ENCODE peak calls at places on chromosome 13, in eight cellular contexts. One of them, this sample, is unnamed.

GRCh38 chr13:35630551-35631275 is 154.2 kb upstream of the MAB21L1 start:
- DNase-seq in NCI-H774: no peak
- DNase-seq in stimulated activated CD4-positive, alpha-beta T cell treated with anti-CD3 and anti-CD28 coated beads, Interleukin-12 subunit alpha, Interleukin-12 subunit beta, amount 100 ng/mL, for 24 hours: no peak
- DNase-seq in EH: peak
- DNase-seq in NCI-H146: peak
- DNase-seq in left cardiac atrium: no peak
- DNase-seq in endothelial cell: peak
- DNase-seq in activated naive CD4-positive, alpha-beta T cell treated with anti-CD3 and anti-CD28 coated beads, Interleukin-2, amount 10 ng/mL, durations not matched to agents 7 days and 5 days: no peak
- DNase-seq in this sample: peak

GRCh38 chr13:31587696-31588266 is 151.5 kb upstream of the RXFP2 start:
- DNase-seq in NCI-H774: no peak
- DNase-seq in stimulated activated CD4-positive, alpha-beta T cell treated with anti-CD3 and anti-CD28 coated beads, Interleukin-12 subunit alpha, Interleukin-12 subunit beta, amount 100 ng/mL, for 24 hours: no peak
- DNase-seq in EH: no peak
- DNase-seq in NCI-H146: no peak
- DNase-seq in left cardiac atrium: no peak
- DNase-seq in endothelial cell: no peak
- DNase-seq in activated naive CD4-positive, alpha-beta T cell treated with anti-CD3 and anti-CD28 coated beads, Interleukin-2, amount 10 ng/mL, durations not matched to agents 7 days and 5 days: no peak
- DNase-seq in this sample: no peak

GRCh38 chr13:49185264-49185663 is 34.9 kb upstream of the MLNR start:
- DNase-seq in NCI-H774: no peak
- DNase-seq in stimulated activated CD4-positive, alpha-beta T cell treated with anti-CD3 and anti-CD28 coated beads, Interleukin-12 subunit alpha, Interleukin-12 subunit beta, amount 100 ng/mL, for 24 hours: no peak
- DNase-seq in EH: no peak
- DNase-seq in NCI-H146: no peak
- DNase-seq in left cardiac atrium: no peak
- DNase-seq in endothelial cell: no peak
- DNase-seq in activated naive CD4-positive, alpha-beta T cell treated with anti-CD3 and anti-CD28 coated beads, Interleukin-2, amount 10 ng/mL, durations not matched to agents 7 days and 5 days: no peak
- DNase-seq in this sample: no peak

GRCh38 chr13:98761126-98761978 is 8.9 kb upstream of the SLC15A1 start:
- DNase-seq in NCI-H774: no peak
- DNase-seq in stimulated activated CD4-positive, alpha-beta T cell treated with anti-CD3 and anti-CD28 coated beads, Interleukin-12 subunit alpha, Interleukin-12 subunit beta, amount 100 ng/mL, for 24 hours: no peak
- DNase-seq in EH: peak
- DNase-seq in NCI-H146: no peak
- DNase-seq in left cardiac atrium: no peak
- DNase-seq in endothelial cell: no peak
- DNase-seq in activated naive CD4-positive, alpha-beta T cell treated with anti-CD3 and anti-CD28 coated beads, Interleukin-2, amount 10 ng/mL, durations not matched to agents 7 days and 5 days: no peak
- DNase-seq in this sample: peak

GRCh38 chr13:24339937-24340607 is 30.7 kb downstream of the C1QTNF9 start:
- DNase-seq in NCI-H774: no peak
- DNase-seq in stimulated activated CD4-positive, alpha-beta T cell treated with anti-CD3 and anti-CD28 coated beads, Interleukin-12 subunit alpha, Interleukin-12 subunit beta, amount 100 ng/mL, for 24 hours: no peak
- DNase-seq in EH: no peak
- DNase-seq in NCI-H146: no peak
- DNase-seq in left cardiac atrium: no peak
- DNase-seq in endothelial cell: no peak
- DNase-seq in activated naive CD4-positive, alpha-beta T cell treated with anti-CD3 and anti-CD28 coated beads, Interleukin-2, amount 10 ng/mL, durations not matched to agents 7 days and 5 days: no peak
- DNase-seq in this sample: no peak

GRCh38 chr13:60974296-60974695 is 441.4 kb downstream of the PCDH20 start:
- DNase-seq in NCI-H774: no peak
- DNase-seq in stimulated activated CD4-positive, alpha-beta T cell treated with anti-CD3 and anti-CD28 coated beads, Interleukin-12 subunit alpha, Interleukin-12 subunit beta, amount 100 ng/mL, for 24 hours: no peak
- DNase-seq in EH: no peak
- DNase-seq in NCI-H146: no peak
- DNase-seq in left cardiac atrium: no peak
- DNase-seq in endothelial cell: no peak
- DNase-seq in activated naive CD4-positive, alpha-beta T cell treated with anti-CD3 and anti-CD28 coated beads, Interleukin-2, amount 10 ng/mL, durations not matched to agents 7 days and 5 days: no peak
- DNase-seq in this sample: no peak

GRCh38 chr13:104737713-104738112 is 1671.5 kb upstream of the SLC10A2 start:
- DNase-seq in NCI-H774: no peak
- DNase-seq in stimulated activated CD4-positive, alpha-beta T cell treated with anti-CD3 and anti-CD28 coated beads, Interleukin-12 subunit alpha, Interleukin-12 subunit beta, amount 100 ng/mL, for 24 hours: no peak
- DNase-seq in EH: no peak
- DNase-seq in NCI-H146: no peak
- DNase-seq in left cardiac atrium: no peak
- DNase-seq in endothelial cell: no peak
- DNase-seq in activated naive CD4-positive, alpha-beta T cell treated with anti-CD3 and anti-CD28 coated beads, Interleukin-2, amount 10 ng/mL, durations not matched to agents 7 days and 5 days: no peak
- DNase-seq in this sample: no peak

GRCh38 chr13:102240110-102240509 is 161.7 kb downstream of the FGF14 start:
- DNase-seq in NCI-H774: no peak
- DNase-seq in stimulated activated CD4-positive, alpha-beta T cell treated with anti-CD3 and anti-CD28 coated beads, Interleukin-12 subunit alpha, Interleukin-12 subunit beta, amount 100 ng/mL, for 24 hours: no peak
- DNase-seq in EH: no peak
- DNase-seq in NCI-H146: no peak
- DNase-seq in left cardiac atrium: no peak
- DNase-seq in endothelial cell: no peak
- DNase-seq in activated naive CD4-positive, alpha-beta T cell treated with anti-CD3 and anti-CD28 coated beads, Interleukin-2, amount 10 ng/mL, durations not matched to agents 7 days and 5 days: no peak
- DNase-seq in this sample: no peak

GRCh38 chr13:99275093-99275469 is 16.9 kb upstream of the GPR18 start:
- DNase-seq in NCI-H774: no peak
- DNase-seq in stimulated activated CD4-positive, alpha-beta T cell treated with anti-CD3 and anti-CD28 coated beads, Interleukin-12 subunit alpha, Interleukin-12 subunit beta, amount 100 ng/mL, for 24 hours: no peak
- DNase-seq in EH: peak
- DNase-seq in NCI-H146: no peak
- DNase-seq in left cardiac atrium: no peak
- DNase-seq in endothelial cell: no peak
- DNase-seq in activated naive CD4-positive, alpha-beta T cell treated with anti-CD3 and anti-CD28 coated beads, Interleukin-2, amount 10 ng/mL, durations not matched to agents 7 days and 5 days: peak
- DNase-seq in this sample: peak

GRCh38 chr13:34817246-34817645 is 124.8 kb upstream of the NBEA start:
- DNase-seq in NCI-H774: no peak
- DNase-seq in stimulated activated CD4-positive, alpha-beta T cell treated with anti-CD3 and anti-CD28 coated beads, Interleukin-12 subunit alpha, Interleukin-12 subunit beta, amount 100 ng/mL, for 24 hours: no peak
- DNase-seq in EH: peak
- DNase-seq in NCI-H146: no peak
- DNase-seq in left cardiac atrium: no peak
- DNase-seq in endothelial cell: no peak
- DNase-seq in activated naive CD4-positive, alpha-beta T cell treated with anti-CD3 and anti-CD28 coated beads, Interleukin-2, amount 10 ng/mL, durations not matched to agents 7 days and 5 days: no peak
- DNase-seq in this sample: peak

GRCh38 chr13:33761744-33762143 is 56.2 kb upstream of the RFC3 start:
- DNase-seq in NCI-H774: peak
- DNase-seq in stimulated activated CD4-positive, alpha-beta T cell treated with anti-CD3 and anti-CD28 coated beads, Interleukin-12 subunit alpha, Interleukin-12 subunit beta, amount 100 ng/mL, for 24 hours: no peak
- DNase-seq in EH: peak
- DNase-seq in NCI-H146: peak
- DNase-seq in left cardiac atrium: no peak
- DNase-seq in endothelial cell: no peak
- DNase-seq in activated naive CD4-positive, alpha-beta T cell treated with anti-CD3 and anti-CD28 coated beads, Interleukin-2, amount 10 ng/mL, durations not matched to agents 7 days and 5 days: no peak
- DNase-seq in this sample: peak

GRCh38 chr13:24167666-24168391 is 7.3 kb downstream of the SPATA13 start:
- DNase-seq in NCI-H774: no peak
- DNase-seq in stimulated activated CD4-positive, alpha-beta T cell treated with anti-CD3 and anti-CD28 coated beads, Interleukin-12 subunit alpha, Interleukin-12 subunit beta, amount 100 ng/mL, for 24 hours: no peak
- DNase-seq in EH: no peak
- DNase-seq in NCI-H146: no peak
- DNase-seq in left cardiac atrium: no peak
- DNase-seq in endothelial cell: no peak
- DNase-seq in activated naive CD4-positive, alpha-beta T cell treated with anti-CD3 and anti-CD28 coated beads, Interleukin-2, amount 10 ng/mL, durations not matched to agents 7 days and 5 days: no peak
- DNase-seq in this sample: no peak

GRCh38 chr13:110006304-110006703 is 219.9 kb upstream of the IRS2 start:
- DNase-seq in NCI-H774: peak
- DNase-seq in stimulated activated CD4-positive, alpha-beta T cell treated with anti-CD3 and anti-CD28 coated beads, Interleukin-12 subunit alpha, Interleukin-12 subunit beta, amount 100 ng/mL, for 24 hours: no peak
- DNase-seq in EH: peak
- DNase-seq in NCI-H146: no peak
- DNase-seq in left cardiac atrium: no peak
- DNase-seq in endothelial cell: no peak
- DNase-seq in activated naive CD4-positive, alpha-beta T cell treated with anti-CD3 and anti-CD28 coated beads, Interleukin-2, amount 10 ng/mL, durations not matched to agents 7 days and 5 days: no peak
- DNase-seq in this sample: peak

GRCh38 chr13:112869202-112870061 is 99.6 kb upstream of the MCF2L start:
- DNase-seq in NCI-H774: no peak
- DNase-seq in stimulated activated CD4-positive, alpha-beta T cell treated with anti-CD3 and anti-CD28 coated beads, Interleukin-12 subunit alpha, Interleukin-12 subunit beta, amount 100 ng/mL, for 24 hours: no peak
- DNase-seq in EH: no peak
- DNase-seq in NCI-H146: no peak
- DNase-seq in left cardiac atrium: no peak
- DNase-seq in endothelial cell: no peak
- DNase-seq in activated naive CD4-positive, alpha-beta T cell treated with anti-CD3 and anti-CD28 coated beads, Interleukin-2, amount 10 ng/mL, durations not matched to agents 7 days and 5 days: no peak
- DNase-seq in this sample: no peak

GRCh38 chr13:100443998-100444328 is 144.6 kb downstream of the GGACT start:
- DNase-seq in NCI-H774: no peak
- DNase-seq in stimulated activated CD4-positive, alpha-beta T cell treated with anti-CD3 and anti-CD28 coated beads, Interleukin-12 subunit alpha, Interleukin-12 subunit beta, amount 100 ng/mL, for 24 hours: no peak
- DNase-seq in EH: peak
- DNase-seq in NCI-H146: no peak
- DNase-seq in left cardiac atrium: no peak
- DNase-seq in endothelial cell: no peak
- DNase-seq in activated naive CD4-positive, alpha-beta T cell treated with anti-CD3 and anti-CD28 coated beads, Interleukin-2, amount 10 ng/mL, durations not matched to agents 7 days and 5 days: no peak
- DNase-seq in this sample: peak

GRCh38 chr13:46622918-46623256 is 69.9 kb downstream of the LRCH1 start:
- DNase-seq in NCI-H774: no peak
- DNase-seq in stimulated activated CD4-positive, alpha-beta T cell treated with anti-CD3 and anti-CD28 coated beads, Interleukin-12 subunit alpha, Interleukin-12 subunit beta, amount 100 ng/mL, for 24 hours: no peak
- DNase-seq in EH: peak
- DNase-seq in NCI-H146: no peak
- DNase-seq in left cardiac atrium: peak
- DNase-seq in endothelial cell: no peak
- DNase-seq in activated naive CD4-positive, alpha-beta T cell treated with anti-CD3 and anti-CD28 coated beads, Interleukin-2, amount 10 ng/mL, durations not matched to agents 7 days and 5 days: no peak
- DNase-seq in this sample: peak

GRCh38 chr13:27622102-27622820 is 569 bp downstream of the POLR1D start:
- DNase-seq in NCI-H774: no peak
- DNase-seq in stimulated activated CD4-positive, alpha-beta T cell treated with anti-CD3 and anti-CD28 coated beads, Interleukin-12 subunit alpha, Interleukin-12 subunit beta, amount 100 ng/mL, for 24 hours: no peak
- DNase-seq in EH: peak
- DNase-seq in NCI-H146: peak
- DNase-seq in left cardiac atrium: no peak
- DNase-seq in endothelial cell: no peak
- DNase-seq in activated naive CD4-positive, alpha-beta T cell treated with anti-CD3 and anti-CD28 coated beads, Interleukin-2, amount 10 ng/mL, durations not matched to agents 7 days and 5 days: no peak
- DNase-seq in this sample: peak

GRCh38 chr13:75544681-75545333 is 4.8 kb upstream of the UCHL3 start:
- DNase-seq in NCI-H774: no peak
- DNase-seq in stimulated activated CD4-positive, alpha-beta T cell treated with anti-CD3 and anti-CD28 coated beads, Interleukin-12 subunit alpha, Interleukin-12 subunit beta, amount 100 ng/mL, for 24 hours: no peak
- DNase-seq in EH: peak
- DNase-seq in NCI-H146: no peak
- DNase-seq in left cardiac atrium: no peak
- DNase-seq in endothelial cell: no peak
- DNase-seq in activated naive CD4-positive, alpha-beta T cell treated with anti-CD3 and anti-CD28 coated beads, Interleukin-2, amount 10 ng/mL, durations not matched to agents 7 days and 5 days: no peak
- DNase-seq in this sample: peak

GRCh38 chr13:39201075-39201630 is 162.9 kb downstream of the NHLRC3 start:
- DNase-seq in NCI-H774: no peak
- DNase-seq in stimulated activated CD4-positive, alpha-beta T cell treated with anti-CD3 and anti-CD28 coated beads, Interleukin-12 subunit alpha, Interleukin-12 subunit beta, amount 100 ng/mL, for 24 hours: no peak
- DNase-seq in EH: peak
- DNase-seq in NCI-H146: no peak
- DNase-seq in left cardiac atrium: peak
- DNase-seq in endothelial cell: no peak
- DNase-seq in activated naive CD4-positive, alpha-beta T cell treated with anti-CD3 and anti-CD28 coated beads, Interleukin-2, amount 10 ng/mL, durations not matched to agents 7 days and 5 days: no peak
- DNase-seq in this sample: no peak

GRCh38 chr13:36453518-36453917 is 21.2 kb downstream of the CCNA1 start:
- DNase-seq in NCI-H774: no peak
- DNase-seq in stimulated activated CD4-positive, alpha-beta T cell treated with anti-CD3 and anti-CD28 coated beads, Interleukin-12 subunit alpha, Interleukin-12 subunit beta, amount 100 ng/mL, for 24 hours: no peak
- DNase-seq in EH: peak
- DNase-seq in NCI-H146: peak
- DNase-seq in left cardiac atrium: no peak
- DNase-seq in endothelial cell: no peak
- DNase-seq in activated naive CD4-positive, alpha-beta T cell treated with anti-CD3 and anti-CD28 coated beads, Interleukin-2, amount 10 ng/mL, durations not matched to agents 7 days and 5 days: no peak
- DNase-seq in this sample: no peak

GRCh38 chr13:62246581-62246980 is 830.9 kb upstream of the PCDH20 start:
- DNase-seq in NCI-H774: no peak
- DNase-seq in stimulated activated CD4-positive, alpha-beta T cell treated with anti-CD3 and anti-CD28 coated beads, Interleukin-12 subunit alpha, Interleukin-12 subunit beta, amount 100 ng/mL, for 24 hours: no peak
- DNase-seq in EH: no peak
- DNase-seq in NCI-H146: no peak
- DNase-seq in left cardiac atrium: no peak
- DNase-seq in endothelial cell: no peak
- DNase-seq in activated naive CD4-positive, alpha-beta T cell treated with anti-CD3 and anti-CD28 coated beads, Interleukin-2, amount 10 ng/mL, durations not matched to agents 7 days and 5 days: no peak
- DNase-seq in this sample: no peak

GRCh38 chr13:42312817-42313431 is 41.0 kb downstream of the AKAP11 start:
- DNase-seq in NCI-H774: no peak
- DNase-seq in stimulated activated CD4-positive, alpha-beta T cell treated with anti-CD3 and anti-CD28 coated beads, Interleukin-12 subunit alpha, Interleukin-12 subunit beta, amount 100 ng/mL, for 24 hours: no peak
- DNase-seq in EH: no peak
- DNase-seq in NCI-H146: no peak
- DNase-seq in left cardiac atrium: no peak
- DNase-seq in endothelial cell: no peak
- DNase-seq in activated naive CD4-positive, alpha-beta T cell treated with anti-CD3 and anti-CD28 coated beads, Interleukin-2, amount 10 ng/mL, durations not matched to agents 7 days and 5 days: no peak
- DNase-seq in this sample: no peak

GRCh38 chr13:77584111-77584510 is 48.6 kb downstream of the SCEL start:
- DNase-seq in NCI-H774: no peak
- DNase-seq in stimulated activated CD4-positive, alpha-beta T cell treated with anti-CD3 and anti-CD28 coated beads, Interleukin-12 subunit alpha, Interleukin-12 subunit beta, amount 100 ng/mL, for 24 hours: no peak
- DNase-seq in EH: no peak
- DNase-seq in NCI-H146: no peak
- DNase-seq in left cardiac atrium: no peak
- DNase-seq in endothelial cell: no peak
- DNase-seq in activated naive CD4-positive, alpha-beta T cell treated with anti-CD3 and anti-CD28 coated beads, Interleukin-2, amount 10 ng/mL, durations not matched to agents 7 days and 5 days: no peak
- DNase-seq in this sample: no peak

GRCh38 chr13:83634601-83635000 is 247.7 kb downstream of the SLITRK1 start:
- DNase-seq in NCI-H774: no peak
- DNase-seq in stimulated activated CD4-positive, alpha-beta T cell treated with anti-CD3 and anti-CD28 coated beads, Interleukin-12 subunit alpha, Interleukin-12 subunit beta, amount 100 ng/mL, for 24 hours: no peak
- DNase-seq in EH: no peak
- DNase-seq in NCI-H146: no peak
- DNase-seq in left cardiac atrium: no peak
- DNase-seq in endothelial cell: no peak
- DNase-seq in activated naive CD4-positive, alpha-beta T cell treated with anti-CD3 and anti-CD28 coated beads, Interleukin-2, amount 10 ng/mL, durations not matched to agents 7 days and 5 days: no peak
- DNase-seq in this sample: no peak

GRCh38 chr13:41008349-41008980 is 10.7 kb downstream of the ELF1 start:
- DNase-seq in NCI-H774: no peak
- DNase-seq in stimulated activated CD4-positive, alpha-beta T cell treated with anti-CD3 and anti-CD28 coated beads, Interleukin-12 subunit alpha, Interleukin-12 subunit beta, amount 100 ng/mL, for 24 hours: no peak
- DNase-seq in EH: peak
- DNase-seq in NCI-H146: no peak
- DNase-seq in left cardiac atrium: no peak
- DNase-seq in endothelial cell: no peak
- DNase-seq in activated naive CD4-positive, alpha-beta T cell treated with anti-CD3 and anti-CD28 coated beads, Interleukin-2, amount 10 ng/mL, durations not matched to agents 7 days and 5 days: no peak
- DNase-seq in this sample: peak

GRCh38 chr13:52070929-52071523 is 46.5 kb downstream of the UTP14C start:
- DNase-seq in NCI-H774: no peak
- DNase-seq in stimulated activated CD4-positive, alpha-beta T cell treated with anti-CD3 and anti-CD28 coated beads, Interleukin-12 subunit alpha, Interleukin-12 subunit beta, amount 100 ng/mL, for 24 hours: peak
- DNase-seq in EH: peak
- DNase-seq in NCI-H146: peak
- DNase-seq in left cardiac atrium: no peak
- DNase-seq in endothelial cell: no peak
- DNase-seq in activated naive CD4-positive, alpha-beta T cell treated with anti-CD3 and anti-CD28 coated beads, Interleukin-2, amount 10 ng/mL, durations not matched to agents 7 days and 5 days: peak
- DNase-seq in this sample: peak

GRCh38 chr13:94419304-94419943 is 60.1 kb downstream of the DCT start:
- DNase-seq in NCI-H774: no peak
- DNase-seq in stimulated activated CD4-positive, alpha-beta T cell treated with anti-CD3 and anti-CD28 coated beads, Interleukin-12 subunit alpha, Interleukin-12 subunit beta, amount 100 ng/mL, for 24 hours: peak
- DNase-seq in EH: peak
- DNase-seq in NCI-H146: no peak
- DNase-seq in left cardiac atrium: no peak
- DNase-seq in endothelial cell: no peak
- DNase-seq in activated naive CD4-positive, alpha-beta T cell treated with anti-CD3 and anti-CD28 coated beads, Interleukin-2, amount 10 ng/mL, durations not matched to agents 7 days and 5 days: no peak
- DNase-seq in this sample: peak

GRCh38 chr13:114076329-114076761 is 56.1 kb downstream of the RASA3 start:
- DNase-seq in NCI-H774: no peak
- DNase-seq in stimulated activated CD4-positive, alpha-beta T cell treated with anti-CD3 and anti-CD28 coated beads, Interleukin-12 subunit alpha, Interleukin-12 subunit beta, amount 100 ng/mL, for 24 hours: no peak
- DNase-seq in EH: no peak
- DNase-seq in NCI-H146: no peak
- DNase-seq in left cardiac atrium: peak
- DNase-seq in endothelial cell: no peak
- DNase-seq in activated naive CD4-positive, alpha-beta T cell treated with anti-CD3 and anti-CD28 coated beads, Interleukin-2, amount 10 ng/mL, durations not matched to agents 7 days and 5 days: no peak
- DNase-seq in this sample: no peak

GRCh38 chr13:33490461-33491327 is 205.1 kb upstream of the STARD13 start:
- DNase-seq in NCI-H774: no peak
- DNase-seq in stimulated activated CD4-positive, alpha-beta T cell treated with anti-CD3 and anti-CD28 coated beads, Interleukin-12 subunit alpha, Interleukin-12 subunit beta, amount 100 ng/mL, for 24 hours: no peak
- DNase-seq in EH: peak
- DNase-seq in NCI-H146: no peak
- DNase-seq in left cardiac atrium: peak
- DNase-seq in endothelial cell: no peak
- DNase-seq in activated naive CD4-positive, alpha-beta T cell treated with anti-CD3 and anti-CD28 coated beads, Interleukin-2, amount 10 ng/mL, durations not matched to agents 7 days and 5 days: no peak
- DNase-seq in this sample: no peak

GRCh38 chr13:108700421-108701170 is 71.2 kb downstream of the MYO16 start:
- DNase-seq in NCI-H774: no peak
- DNase-seq in stimulated activated CD4-positive, alpha-beta T cell treated with anti-CD3 and anti-CD28 coated beads, Interleukin-12 subunit alpha, Interleukin-12 subunit beta, amount 100 ng/mL, for 24 hours: no peak
- DNase-seq in EH: peak
- DNase-seq in NCI-H146: no peak
- DNase-seq in left cardiac atrium: no peak
- DNase-seq in endothelial cell: no peak
- DNase-seq in activated naive CD4-positive, alpha-beta T cell treated with anti-CD3 and anti-CD28 coated beads, Interleukin-2, amount 10 ng/mL, durations not matched to agents 7 days and 5 days: no peak
- DNase-seq in this sample: no peak

GRCh38 chr13:50635504-50635903 is 208.0 kb downstream of the DLEU7 start:
- DNase-seq in NCI-H774: no peak
- DNase-seq in stimulated activated CD4-positive, alpha-beta T cell treated with anti-CD3 and anti-CD28 coated beads, Interleukin-12 subunit alpha, Interleukin-12 subunit beta, amount 100 ng/mL, for 24 hours: no peak
- DNase-seq in EH: no peak
- DNase-seq in NCI-H146: no peak
- DNase-seq in left cardiac atrium: peak
- DNase-seq in endothelial cell: no peak
- DNase-seq in activated naive CD4-positive, alpha-beta T cell treated with anti-CD3 and anti-CD28 coated beads, Interleukin-2, amount 10 ng/mL, durations not matched to agents 7 days and 5 days: no peak
- DNase-seq in this sample: no peak

GRCh38 chr13:31909889-31910551 is 121.6 kb upstream of the FRY start:
- DNase-seq in NCI-H774: no peak
- DNase-seq in stimulated activated CD4-positive, alpha-beta T cell treated with anti-CD3 and anti-CD28 coated beads, Interleukin-12 subunit alpha, Interleukin-12 subunit beta, amount 100 ng/mL, for 24 hours: peak
- DNase-seq in EH: peak
- DNase-seq in NCI-H146: peak
- DNase-seq in left cardiac atrium: no peak
- DNase-seq in endothelial cell: peak
- DNase-seq in activated naive CD4-positive, alpha-beta T cell treated with anti-CD3 and anti-CD28 coated beads, Interleukin-2, amount 10 ng/mL, durations not matched to agents 7 days and 5 days: peak
- DNase-seq in this sample: peak

GRCh38 chr13:48535791-48536190 is 2.9 kb upstream of the RCBTB2 start:
- DNase-seq in NCI-H774: no peak
- DNase-seq in stimulated activated CD4-positive, alpha-beta T cell treated with anti-CD3 and anti-CD28 coated beads, Interleukin-12 subunit alpha, Interleukin-12 subunit beta, amount 100 ng/mL, for 24 hours: no peak
- DNase-seq in EH: no peak
- DNase-seq in NCI-H146: no peak
- DNase-seq in left cardiac atrium: no peak
- DNase-seq in endothelial cell: no peak
- DNase-seq in activated naive CD4-positive, alpha-beta T cell treated with anti-CD3 and anti-CD28 coated beads, Interleukin-2, amount 10 ng/mL, durations not matched to agents 7 days and 5 days: no peak
- DNase-seq in this sample: no peak

GRCh38 chr13:75405976-75406703 is 75.8 kb downstream of the TBC1D4 start:
- DNase-seq in NCI-H774: no peak
- DNase-seq in stimulated activated CD4-positive, alpha-beta T cell treated with anti-CD3 and anti-CD28 coated beads, Interleukin-12 subunit alpha, Interleukin-12 subunit beta, amount 100 ng/mL, for 24 hours: no peak
- DNase-seq in EH: peak
- DNase-seq in NCI-H146: peak
- DNase-seq in left cardiac atrium: no peak
- DNase-seq in endothelial cell: no peak
- DNase-seq in activated naive CD4-positive, alpha-beta T cell treated with anti-CD3 and anti-CD28 coated beads, Interleukin-2, amount 10 ng/mL, durations not matched to agents 7 days and 5 days: no peak
- DNase-seq in this sample: no peak